ENCODE peak calls at places on chromosomes 13 and 19, in six cellular contexts. J is neuronal stem cell, G is H1, T is H9, P is IMR-90, C is trophoblast cell. S is an unnamed sample.

GRCh38 chr13:99009987-99010551 is 32.2 kb upstream of the DOCK9 start:
- DNase-seq in J (no peak), G (no peak), T (no peak), P (no peak), C (peak; percentile 26), S (no peak)

GRCh38 chr19:12641456-12641855 is 25.1 kb downstream of the MAN2B1 start:
- DNase-seq in J (no peak), G (no peak), T (no peak), P (no peak), C (no peak), S (no peak)

GRCh38 chr19:17724655-17725054 is 5.4 kb downstream of the MAP1S start:
- DNase-seq in J (no peak), G (no peak), T (no peak), P (no peak), C (no peak), S (no peak)

GRCh38 chr13:48000559-48001126 is 430 bp downstream of the SUCLA2 start:
- DNase-seq in J (no peak), G (no peak), T (peak; percentile 52), P (peak; percentile 2), C (peak; percentile 23), S (no peak)

GRCh38 chr13:79481685-79482052 is 714 bp downstream of the NDFIP2 start:
- DNase-seq in J (no peak), G (no peak), T (no peak), P (no peak), C (peak; percentile 51), S (no peak)

GRCh38 chr19:35592226-35592625 is 6.3 kb downstream of the PMIS2 start:
- DNase-seq in J (peak; percentile 17), G (peak; percentile 53), T (peak; percentile 64), P (peak; percentile 37), C (peak; percentile 49), S (peak; percentile 24)

GRCh38 chr19:45471866-45472556 is 4.2 kb downstream of the FOSB start:
- DNase-seq in J (no peak), G (no peak), T (no peak), P (no peak), C (peak; percentile 77), S (peak; percentile 88)

GRCh38 chr19:41426952-41427646 is at the start of gene B3GNT8:
- DNase-seq in J (peak; percentile 59), G (peak; percentile 88), T (peak; percentile 93), P (peak; percentile 34), C (peak; percentile 34), S (peak; percentile 77)

GRCh38 chr13:29991343-29991742 is 140.9 kb upstream of the UBL3 start:
- DNase-seq in J (no peak), G (no peak), T (no peak), P (peak; percentile 95), C (no peak), S (peak; percentile 95)

GRCh38 chr13:78658630-78659449 is at the start of gene OBI1:
- DNase-seq in J (peak; percentile 74), G (peak; percentile 90), T (peak; percentile 86), P (peak; percentile 89), C (peak; percentile 91), S (peak; percentile 91)

GRCh38 chr13:91368676-91369425 is 21.4 kb downstream of the MIR17HG start:
- DNase-seq in J (no peak), G (no peak), T (no peak), P (peak; percentile 19), C (no peak), S (peak; percentile 58)

GRCh38 chr19:7722231-7722651 is 9.7 kb downstream of the CLEC4G start:
- DNase-seq in J (no peak), G (no peak), T (no peak), P (no peak), C (no peak), S (no peak)

GRCh38 chr13:90403330-90404082 is 944.0 kb upstream of the MIR17HG start:
- DNase-seq in J (no peak), G (no peak), T (no peak), P (no peak), C (no peak), S (no peak)

GRCh38 chr13:87535911-87536310 is 135.3 kb upstream of the SLITRK5 start:
- DNase-seq in J (no peak), G (no peak), T (no peak), P (no peak), C (no peak), S (no peak)

GRCh38 chr19:19405919-19406877 is 723 bp downstream of the GATAD2A start:
- DNase-seq in J (peak; percentile 69), G (peak; percentile 78), T (peak; percentile 51), P (peak; percentile 60), C (peak; percentile 20), S (peak; percentile 66)

GRCh38 chr13:90246946-90247345 is 1100.5 kb upstream of the MIR17HG start:
- DNase-seq in J (no peak), G (no peak), T (no peak), P (no peak), C (no peak), S (no peak)

GRCh38 chr13:25971499-25972145 is 80.2 kb downstream of the SHISA2 start:
- DNase-seq in J (no peak), G (no peak), T (no peak), P (no peak), C (no peak), S (no peak)

GRCh38 chr13:35699181-35699580 is 222.7 kb upstream of the MAB21L1 start:
- DNase-seq in J (no peak), G (no peak), T (no peak), P (peak; percentile 72), C (peak; percentile 31), S (no peak)

GRCh38 chr19:45001087-45001739 is at the start of gene RELB:
- DNase-seq in J (peak; percentile 91), G (peak; percentile 99), T (peak; percentile 92), P (peak; percentile 84), C (peak; percentile 98), S (peak; percentile 91)

GRCh38 chr19:19269952-19270694 is 3.0 kb downstream of the TM6SF2 start:
- DNase-seq in J (no peak), G (peak; percentile 71), T (peak; percentile 54), P (no peak), C (no peak), S (no peak)

GRCh38 chr13:44879452-44880058 is 109.7 kb downstream of the NUFIP1 start:
- DNase-seq in J (no peak), G (no peak), T (no peak), P (peak; percentile 64), C (peak; percentile 68), S (peak; percentile 42)

GRCh38 chr19:10228925-10229324 is 2.2 kb downstream of the S1PR2 start:
- DNase-seq in J (no peak), G (no peak), T (peak; percentile 66), P (peak; percentile 41), C (peak; percentile 74), S (peak; percentile 53)

GRCh38 chr13:66102864-66103263 is 1127.3 kb downstream of the PCDH9 start:
- DNase-seq in J (no peak), G (no peak), T (no peak), P (peak; percentile 36), C (no peak), S (peak; percentile 2)

GRCh38 chr19:12656899-12657571 is 9.5 kb downstream of the MAN2B1 start:
- DNase-seq in J (no peak), G (peak; percentile 95), T (peak; percentile 97), P (no peak), C (no peak), S (no peak)

GRCh38 chr13:98451676-98452105 is 125.2 kb downstream of the STK24 start:
- DNase-seq in J (no peak), G (no peak), T (no peak), P (peak; percentile 40), C (no peak), S (no peak)

GRCh38 chr13:25420161-25420560 is 48.4 kb downstream of the ATP8A2 start:
- DNase-seq in J (no peak), G (no peak), T (peak; percentile 43), P (no peak), C (no peak), S (no peak)

GRCh38 chr13:95235944-95236343 is 65.3 kb downstream of the ABCC4 start:
- DNase-seq in J (no peak), G (no peak), T (no peak), P (no peak), C (no peak), S (no peak)

DNA sequence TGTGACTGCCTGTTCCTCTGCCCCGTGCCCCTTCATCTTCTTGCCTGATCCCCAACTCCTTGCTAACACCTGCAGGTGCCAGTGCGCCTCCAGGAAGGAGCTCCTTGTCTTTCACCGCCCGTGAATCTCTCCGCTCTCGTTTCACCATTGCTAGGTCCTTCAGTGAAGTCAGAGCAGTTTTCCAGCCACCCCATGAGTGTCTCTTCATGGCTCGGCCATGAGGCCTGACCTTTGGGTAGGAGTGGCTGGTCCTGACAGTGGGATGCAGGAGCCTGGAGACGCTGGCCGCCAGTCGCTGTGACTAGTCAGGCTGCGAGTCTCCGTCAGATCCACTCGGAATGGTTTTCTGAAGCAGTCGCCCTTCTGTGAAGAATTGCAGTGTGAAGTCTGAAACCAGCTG is 43.8 kb downstream of the ING1 start:
- DNase-seq in J (no peak), G (peak; percentile 48), T (peak; percentile 32), P (no peak), C (no peak), S (no peak)
- H3K14ac ChIP-seq in J (no peak overlapping the region), G (no peak overlapping the region), T (no peak overlapping the region), P (no peak overlapping the region), C (no peak overlapping the region), S (no peak overlapping the region)

GRCh38 chr19:50485284-50485955 is 8.8 kb upstream of the GARIN5A start:
- DNase-seq in J (no peak), G (no peak), T (no peak), P (no peak), C (no peak), S (no peak)
- H3K14ac ChIP-seq in J (no peak overlapping the region), G (no peak overlapping the region), T (no peak overlapping the region), P (no peak overlapping the region), C (no peak overlapping the region), S (no peak overlapping the region)

GRCh38 chr13:77637583-77637982 is 59.9 kb upstream of the SLAIN1 start:
- DNase-seq in J (no peak), G (no peak), T (no peak), P (no peak), C (no peak), S (no peak)
- H3K14ac ChIP-seq in J (no peak overlapping the region), G (no peak overlapping the region), T (no peak overlapping the region), P (no peak overlapping the region), C (no peak overlapping the region), S (no peak overlapping the region)

GRCh38 chr13:42221321-42221720 is 50.6 kb upstream of the AKAP11 start:
- DNase-seq in J (no peak), G (no peak), T (no peak), P (no peak), C (no peak), S (no peak)
- H3K14ac ChIP-seq in J (no peak overlapping the region), G (no peak overlapping the region), T (no peak overlapping the region), P (no peak overlapping the region), C (no peak overlapping the region), S (no peak overlapping the region)

GRCh38 chr13:50318887-50319286 is 303.6 kb downstream of the KCNRG start:
- DNase-seq in J (no peak), G (no peak), T (no peak), P (no peak), C (no peak), S (no peak)
- H3K14ac ChIP-seq in J (no peak overlapping the region), G (no peak overlapping the region), T (no peak overlapping the region), P (no peak overlapping the region), C (no peak overlapping the region), S (peak overlapping the region; percentile 62)

GRCh38 chr13:74945637-74946036 is 536.3 kb downstream of the TBC1D4 start:
- DNase-seq in J (no peak), G (no peak), T (no peak), P (no peak), C (no peak), S (no peak)
- H3K14ac ChIP-seq in J (no peak overlapping the region), G (no peak overlapping the region), T (no peak overlapping the region), P (no peak overlapping the region), C (no peak overlapping the region), S (no peak overlapping the region)

S was measured in mesenchymal stem cell.